ENCODE peak calls at places on chromosomes 6 and 20, in ten cellular contexts. E is HepG2, M is GM12892, G is prostate gland, U is suprapubic skin, Z is GM12878, C is GM23338, S is stomach, B is Panc1, H is HCT116. Y is an unnamed sample.

GRCh38 chr20:24870876-24871275 is 78.2 kb upstream of the CST7 start:
- DNase-seq in B (no peak), Z (no peak), G (no peak), U (no peak), C (no peak), E (no peak), S (no peak), M (no peak), H (no peak), Y (no peak)

GRCh38 chr20:25224941-25225340 is 22.9 kb upstream of the PYGB start:
- DNase-seq in B (no peak), U (peak), M (no peak), C (no peak), Z (no peak), E (no peak), S (no peak), H (no peak), G (no peak), Y (peak)

GRCh38 chr6:134529921-134530320 is 212.0 kb upstream of the SGK1 start:
- DNase-seq in G (no peak), H (no peak), C (no peak), B (no peak), E (peak), U (no peak), S (no peak), M (no peak), Z (no peak), Y (no peak)

GRCh38 chr20:25543068-25543467 is 42.3 kb downstream of the NINL start:
- DNase-seq in E (peak), B (no peak), H (no peak), C (no peak), G (no peak), S (no peak), Z (no peak), U (no peak), M (no peak), Y (no peak)

GRCh38 chr6:87274660-87275273 is 47.6 kb upstream of the SMIM8 start:
- DNase-seq in E (no peak), H (no peak), B (no peak), U (no peak), C (no peak), Z (no peak), G (no peak), M (no peak), S (no peak), Y (no peak)

GRCh38 chr6:46444772-46445454 is 46.3 kb downstream of the RCAN2 start:
- DNase-seq in H (no peak), U (no peak), Z (no peak), C (no peak), B (no peak), M (no peak), G (no peak), E (no peak), S (no peak), Y (no peak)

GRCh38 chr6:11975353-11975977 is 36.6 kb upstream of the HIVEP1 start:
- DNase-seq in G (peak), M (peak), U (no peak), E (no peak), S (peak), B (no peak), H (no peak), C (no peak), Z (peak), Y (peak)

GRCh38 chr6:149168968-149169367 is 148.5 kb upstream of the TAB2 start:
- DNase-seq in B (no peak), S (no peak), E (no peak), U (no peak), C (no peak), H (no peak), Z (no peak), M (no peak), G (no peak), Y (no peak)

GRCh38 chr6:290111-290932 is 2.0 kb upstream of the DUSP22 start:
- DNase-seq in C (no peak), E (no peak), S (no peak), U (no peak), H (no peak), M (no peak), B (no peak), Z (peak), G (no peak), Y (peak)

GRCh38 chr20:36206641-36207040 is 29.6 kb upstream of the AAR2 start:
- DNase-seq in B (no peak), U (no peak), E (no peak), M (no peak), H (no peak), G (no peak), S (no peak), C (no peak), Z (no peak), Y (no peak)

GRCh38 chr6:128259036-128259734 is 261.2 kb downstream of the PTPRK start:
- DNase-seq in S (no peak), B (no peak), Z (peak), C (no peak), H (no peak), M (no peak), G (no peak), E (no peak), U (no peak), Y (no peak)

GRCh38 chr6:166097914-166098522 is 69.6 kb downstream of the TBXT start:
- DNase-seq in B (peak), G (peak), Z (no peak), U (no peak), S (peak), C (peak), H (peak), E (peak), M (peak), Y (peak)

GRCh38 chr6:24255676-24256075 is 102.2 kb downstream of the DCDC2 start:
- DNase-seq in M (no peak), C (no peak), Z (peak), S (no peak), U (no peak), E (no peak), G (no peak), B (no peak), H (no peak), Y (no peak)

GRCh38 chr20:16147221-16147620 is 426.0 kb downstream of the KIF16B start:
- DNase-seq in C (no peak), M (no peak), G (no peak), H (no peak), B (no peak), E (no peak), U (no peak), Z (no peak), S (no peak), Y (no peak)

GRCh38 chr6:143701343-143702234 is 23.8 kb downstream of the PHACTR2 start:
- DNase-seq in C (no peak), Z (no peak), M (no peak), G (no peak), U (no peak), B (no peak), E (no peak), S (no peak), H (no peak), Y (no peak)
- TF ChIP-seq POLR2AphosphoS5 in C (no peak), Z (no peak), M (no peak), G (no peak), U (no peak), B (no peak), E (no peak), S (peak), H (no peak), Y (no peak)

DNA sequence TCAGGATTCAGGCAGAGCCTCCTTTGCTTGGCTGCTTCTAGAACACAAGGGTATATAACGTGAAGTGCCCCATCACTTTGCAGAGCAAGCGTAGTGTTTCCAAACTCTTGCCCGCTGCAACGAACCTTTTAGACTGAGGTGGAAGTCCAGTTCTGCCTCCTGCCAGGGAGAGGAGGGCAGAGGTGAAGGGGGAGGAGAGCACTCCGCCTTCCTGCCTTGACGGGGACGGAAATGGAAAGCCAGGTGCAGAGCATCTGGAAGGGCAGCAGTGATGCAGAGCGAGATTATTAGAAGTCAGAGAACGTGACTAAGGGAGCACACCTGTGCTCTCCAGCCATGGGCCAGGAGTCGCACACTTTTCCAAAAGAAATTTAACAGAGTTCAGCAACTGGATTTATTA is 63.4 kb downstream of the RREB1 start:
- DNase-seq in Z (no peak), G (no peak), H (no peak), E (peak), S (peak), C (no peak), B (no peak), U (no peak), M (no peak), Y (no peak)
- TF ChIP-seq POLR2AphosphoS5 in Z (no peak), G (no peak), H (no peak), E (no peak), S (no peak), C (no peak), B (no peak), U (no peak), M (no peak), Y (peak)

DNA sequence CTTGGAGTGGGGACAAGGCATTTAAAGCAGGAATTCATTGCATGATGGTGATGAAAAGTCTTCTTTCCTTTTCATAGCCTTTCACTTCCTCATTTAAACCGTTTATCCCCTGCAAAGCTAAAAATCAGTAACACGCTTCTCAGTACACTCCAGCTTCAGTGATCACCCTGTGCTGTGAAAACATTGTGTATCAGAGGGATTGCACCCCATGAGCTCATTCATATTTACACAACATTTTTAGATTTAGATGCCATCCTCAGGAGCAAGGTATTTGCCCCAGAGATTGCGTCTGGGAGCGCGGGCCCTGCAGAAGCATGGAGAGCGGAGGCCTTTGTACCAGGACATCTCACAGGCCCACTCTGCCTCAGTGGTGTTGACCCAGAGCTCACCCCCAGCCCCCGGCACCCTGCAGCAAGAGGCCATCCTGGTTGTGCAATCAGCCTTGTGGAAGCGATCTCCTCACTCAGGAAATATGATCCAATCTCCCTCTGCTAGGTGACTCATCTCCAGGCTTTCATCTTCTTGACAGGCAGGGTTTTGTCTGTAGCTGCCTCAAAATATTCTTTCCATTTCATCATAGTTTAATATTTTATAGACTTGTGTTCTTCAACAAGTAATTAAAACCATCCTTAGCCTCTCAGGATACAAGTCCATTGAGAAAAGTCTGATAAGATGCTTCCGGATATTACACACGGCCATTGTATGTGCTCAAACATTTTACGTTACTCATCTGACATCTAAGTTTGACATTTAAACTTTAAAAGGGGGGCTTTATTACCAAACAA is 38.9 kb upstream of the THBS2 start:
- DNase-seq in B (peak), M (no peak), U (peak), C (no peak), E (peak), G (no peak), H (peak), S (no peak), Z (no peak), Y (no peak)
- TF ChIP-seq POLR2AphosphoS5 in B (no peak), M (no peak), U (peak), C (no peak), E (no peak), G (no peak), H (peak), S (no peak), Z (no peak), Y (no peak)

GRCh38 chr20:63737690-63737939 is 1.2 kb downstream of the LIME1 start:
- DNase-seq in C (peak), M (no peak), E (peak), U (no peak), H (no peak), G (no peak), S (no peak), B (no peak), Z (no peak), Y (no peak)
- TF ChIP-seq POLR2AphosphoS5 in C (no peak), M (no peak), E (no peak), U (no peak), H (no peak), G (no peak), S (no peak), B (no peak), Z (no peak), Y (no peak)

GRCh38 chr20:19975436-19975799 is 41.7 kb upstream of the NAA20 start:
- DNase-seq in E (no peak), H (no peak), B (no peak), M (no peak), S (no peak), C (no peak), G (peak), U (no peak), Z (no peak), Y (no peak)

GRCh38 chr20:19978511-19979210 is 38.5 kb upstream of the NAA20 start:
- DNase-seq in H (no peak), C (no peak), Z (no peak), M (no peak), E (no peak), S (no peak), U (no peak), G (no peak), B (no peak), Y (no peak)

GRCh38 chr20:19975901-19976300 is 41.3 kb upstream of the NAA20 start:
- DNase-seq in H (no peak), U (no peak), G (no peak), B (no peak), E (no peak), C (no peak), M (no peak), Z (no peak), S (peak), Y (no peak)

GRCh38 chr20:19977373-19977770 is 39.8 kb upstream of the NAA20 start:
- DNase-seq in B (no peak), S (no peak), Z (no peak), M (no peak), G (no peak), C (no peak), U (no peak), H (no peak), E (no peak), Y (no peak)

GRCh38 chr20:19976595-19977372 is 40.4 kb upstream of the NAA20 start:
- DNase-seq in C (no peak), U (no peak), M (no peak), E (peak), H (peak), Z (no peak), G (peak), S (peak), B (no peak), Y (no peak)
- TF ChIP-seq POLR2AphosphoS5 in C (no peak), U (no peak), M (no peak), E (no peak), H (no peak), Z (no peak), G (peak), S (no peak), B (no peak), Y (no peak)

DNA sequence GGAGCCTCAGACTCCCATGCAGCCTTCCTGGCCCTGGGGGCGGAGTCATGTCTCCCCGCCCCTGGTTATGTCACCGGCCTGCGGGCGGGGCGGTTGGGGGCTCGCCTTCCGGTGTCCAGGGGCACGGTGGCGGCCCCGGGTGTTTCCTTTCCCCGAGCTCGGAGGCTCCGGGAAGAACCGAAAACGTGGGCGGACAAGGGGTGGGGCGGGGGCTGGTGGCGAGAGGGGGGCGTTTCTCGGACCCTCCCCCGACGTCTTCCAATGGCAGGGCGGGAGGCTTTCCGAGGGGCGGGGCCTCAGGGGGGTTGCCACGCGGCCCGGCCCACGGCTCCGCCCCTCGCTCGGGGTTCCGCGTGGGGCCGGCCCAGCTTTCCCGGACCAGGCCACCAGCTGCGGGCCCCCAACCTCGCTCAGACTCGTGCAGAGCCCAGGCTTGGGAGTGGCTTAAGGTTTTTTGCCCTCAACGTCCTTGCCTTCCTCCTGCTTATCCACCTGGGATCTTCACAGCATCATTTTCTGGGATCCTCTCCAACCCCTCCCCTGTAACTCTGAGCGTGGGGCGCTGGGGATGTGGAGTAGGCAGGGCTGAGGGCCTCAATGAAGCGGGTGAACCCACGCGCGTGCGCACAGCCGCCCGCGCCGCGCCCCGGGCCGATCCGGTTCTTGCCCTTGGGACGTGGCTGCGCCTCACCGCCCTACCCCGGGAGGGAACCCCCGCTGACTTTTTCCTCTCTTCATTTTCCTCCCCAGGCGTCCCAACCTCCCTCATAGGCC is 2.1 kb upstream of the NRN1 start:
- DNase-seq in B (no peak), S (peak), H (peak), C (peak), Z (peak), U (no peak), E (peak), M (peak), G (no peak), Y (peak)
- TF ChIP-seq POLR2AphosphoS5 in B (no peak), S (peak), H (peak), C (peak), Z (no peak), U (no peak), E (no peak), M (no peak), G (no peak), Y (peak)

DNA sequence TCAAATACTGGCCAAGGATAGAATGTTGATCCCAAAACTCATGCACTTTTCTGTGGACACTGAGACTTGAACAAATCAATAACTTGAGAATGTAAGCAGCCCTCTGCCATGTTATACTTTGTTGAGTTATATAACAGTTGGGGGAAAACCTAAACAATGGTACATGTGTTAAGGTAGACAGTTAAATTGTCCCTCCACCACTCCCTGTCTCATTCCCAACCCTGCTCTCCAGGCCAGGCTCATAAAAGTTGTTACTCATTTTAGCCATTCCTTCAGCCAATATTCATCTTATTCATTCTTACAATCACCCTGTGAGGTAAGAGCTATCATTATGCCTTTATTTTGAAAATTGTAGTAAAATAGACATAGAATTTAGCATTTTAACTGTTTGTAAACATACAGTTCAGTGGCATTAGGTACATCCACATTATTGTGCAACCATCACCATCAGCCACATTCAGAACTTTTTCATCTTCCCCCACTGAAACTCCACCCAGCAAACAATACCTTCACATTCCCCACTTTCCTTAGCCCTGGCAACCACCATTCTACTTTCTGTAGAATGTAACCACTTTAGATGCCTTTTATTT is 38.2 kb upstream of the IER3 start:
- DNase-seq in B (no peak), C (no peak), Z (no peak), H (peak), U (no peak), G (peak), M (no peak), S (no peak), E (peak), Y (no peak)
- TF ChIP-seq POLR2AphosphoS5 in B (no peak), C (no peak), Z (no peak), H (peak), U (no peak), G (peak), M (no peak), S (no peak), E (peak), Y (no peak)

GRCh38 chr20:3995067-3995748 is 20.1 kb downstream of the RNF24 start:
- DNase-seq in C (peak), B (no peak), E (no peak), H (no peak), Z (no peak), S (no peak), M (no peak), G (no peak), U (no peak), Y (no peak)
- TF ChIP-seq POLR2AphosphoS5 in C (no peak), B (no peak), E (no peak), H (no peak), Z (no peak), S (no peak), M (no peak), G (no peak), U (no peak), Y (no peak)

GRCh38 chr6:44116643-44117382 is 10.4 kb downstream of the MRPL14 start:
- DNase-seq in E (no peak), H (no peak), M (no peak), C (no peak), S (no peak), U (no peak), Z (no peak), G (no peak), B (no peak), Y (no peak)
- TF ChIP-seq POLR2AphosphoS5 in E (no peak), H (no peak), M (no peak), C (no peak), S (no peak), U (no peak), Z (no peak), G (no peak), B (no peak), Y (no peak)

GRCh38 chr6:4253604-4254211 is 118.3 kb upstream of the ECI2 start:
- DNase-seq in S (peak), E (peak), C (no peak), U (no peak), M (no peak), H (peak), Z (no peak), G (peak), B (no peak), Y (no peak)
- TF ChIP-seq POLR2AphosphoS5 in S (no peak), E (no peak), C (no peak), U (no peak), M (no peak), H (peak), Z (no peak), G (peak), B (no peak), Y (no peak)